ENCODE peak calls at places on chromosomes 12 and 14, in eight cellular contexts. J is heart left ventricle, I is mucosa of descending colon, N is SK-N-SH, C is fibroblast of lung, D is H1, Q is lung, Y is astrocyte. P is an unnamed sample. For H3K9me3 and H3K4me1, the result is how much of the 10 kb centered on the place peaks cover.

GRCh38 chr14:24059841-24060388 is 8.1 kb downstream of the CARMIL3 start:
- DNase-seq in J (no peak), I (peak), N (peak), C (no peak), D (no peak), Q (no peak), Y (no peak), P (no peak)

GRCh38 chr12:113154351-113154973 is 4.9 kb downstream of the CFAP73 start:
- DNase-seq in J (peak), I (no peak), N (peak), C (peak), D (peak), Q (no peak), Y (no peak), P (peak)

GRCh38 chr12:12835378-12836145 is 22.4 kb downstream of the DDX47 start:
- DNase-seq in J (no peak), I (no peak), N (no peak), C (no peak), D (no peak), Q (peak), Y (peak), P (no peak)

GRCh38 chr14:74429221-74429691 is 3.2 kb upstream of the SYNDIG1L start:
- DNase-seq in J (no peak), I (no peak), N (no peak), C (no peak), D (peak), Q (no peak), Y (no peak), P (peak)

GRCh38 chr14:92601757-92602417 is 88.3 kb downstream of the RIN3 start:
- DNase-seq in J (no peak), I (no peak), N (no peak), C (no peak), D (no peak), Q (no peak), Y (no peak), P (no peak)

GRCh38 chr12:77072833-77073495 is 7.6 kb upstream of the E2F7 start:
- DNase-seq in J (no peak), I (no peak), N (no peak), C (no peak), D (no peak), Q (no peak), Y (no peak), P (no peak)

GRCh38 chr14:92970233-92970625 is 47.3 kb downstream of the CHGA start:
- DNase-seq in J (peak), I (peak), N (no peak), C (no peak), D (no peak), Q (no peak), Y (no peak), P (no peak)

GRCh38 chr12:68224613-68225285 is 861 bp downstream of the IL26 start:
- DNase-seq in J (no peak), I (no peak), N (no peak), C (peak), D (no peak), Q (no peak), Y (peak), P (no peak)

GRCh38 chr12:112537710-112538396 is 119.1 kb downstream of the PTPN11 start:
- DNase-seq in J (no peak), I (no peak), N (peak), C (no peak), D (peak), Q (peak), Y (peak), P (peak)

GRCh38 chr12:10354502-10354901 is 35.3 kb downstream of the KLRK1 start:
- DNase-seq in J (no peak), I (no peak), N (no peak), C (peak), D (no peak), Q (no peak), Y (peak), P (peak)

GRCh38 chr14:22400590-22401259 is 188.3 kb downstream of the DAD1 start:
- DNase-seq in J (no peak), I (no peak), N (no peak), C (no peak), D (no peak), Q (no peak), Y (peak), P (no peak)

GRCh38 chr14:23209651-23210423 is 26.4 kb upstream of the SLC7A8 start:
- DNase-seq in J (no peak), I (no peak), N (no peak), C (peak), D (no peak), Q (no peak), Y (peak), P (no peak)

GRCh38 chr12:1573960-1574862 is 20.2 kb downstream of the FBXL14 start:
- DNase-seq in J (no peak), I (no peak), N (peak), C (no peak), D (no peak), Q (no peak), Y (no peak), P (no peak)

GRCh38 chr12:12010277-12011031 is 60.3 kb upstream of the BCL2L14 start:
- DNase-seq in J (peak), I (peak), N (peak), C (peak), D (no peak), Q (peak), Y (peak), P (peak)

GRCh38 chr12:110531741-110532333 is 29.7 kb downstream of the RAD9B start:
- DNase-seq in J (no peak), I (no peak), N (no peak), C (peak), D (no peak), Q (no peak), Y (peak), P (no peak)

GRCh38 chr12:14775652-14776020 is 27.6 kb downstream of the WBP11 start:
- DNase-seq in J (no peak), I (no peak), N (no peak), C (peak), D (no peak), Q (no peak), Y (peak), P (no peak)

GRCh38 chr12:109577311-109577710 is 3.7 kb downstream of the MVK start:
- DNase-seq in J (no peak), I (no peak), N (no peak), C (no peak), D (no peak), Q (no peak), Y (no peak), P (no peak)

GRCh38 chr14:78071016-78071549 is 99.1 kb upstream of the NRXN3 start:
- DNase-seq in J (no peak), I (no peak), N (no peak), C (no peak), D (no peak), Q (no peak), Y (no peak), P (peak)

GRCh38 chr14:104885973-104886689 is 21.1 kb downstream of the CEP170B start:
- DNase-seq in J (peak), I (no peak), N (peak), C (no peak), D (no peak), Q (no peak), Y (no peak), P (peak)

GRCh38 chr12:52585001-52585400 is 11.4 kb upstream of the KRT74 start:
- DNase-seq in J (no peak), I (no peak), N (no peak), C (no peak), D (no peak), Q (no peak), Y (no peak), P (peak)

GRCh38 chr12:121334513-121335343 is 17.5 kb downstream of the ANAPC5 start:
- DNase-seq in J (no peak), I (no peak), N (peak), C (peak), D (no peak), Q (no peak), Y (peak), P (no peak)

GRCh38 chr14:27613102-27613501 is 1015.3 kb upstream of the NOVA1 start:
- DNase-seq in J (no peak), I (no peak), N (no peak), C (no peak), D (no peak), Q (no peak), Y (no peak), P (no peak)

GRCh38 chr14:94685681-94686485 is 73.7 kb downstream of the SERPINA3 start:
- DNase-seq in J (no peak), I (no peak), N (peak), C (no peak), D (no peak), Q (no peak), Y (no peak), P (no peak)

GRCh38 chr12:67792185-67792584 is 143.6 kb downstream of the DYRK2 start:
- DNase-seq in J (no peak), I (no peak), N (no peak), C (no peak), D (no peak), Q (no peak), Y (no peak), P (no peak)

GRCh38 chr12:111033281-111034147 is 113.1 kb upstream of the MYL2 start:
- DNase-seq in J (no peak), I (no peak), N (peak), C (no peak), D (no peak), Q (no peak), Y (no peak), P (peak)

GRCh38 chr14:75334191-75335051 is 55.8 kb downstream of the FOS start:
- DNase-seq in J (peak), I (peak), N (no peak), C (peak), D (no peak), Q (peak), Y (no peak), P (no peak)

GRCh38 chr12:89450922-89451321 is 73.7 kb downstream of the GALNT4 start:
- DNase-seq in J (no peak), I (no peak), N (no peak), C (peak), D (no peak), Q (no peak), Y (peak), P (no peak)

GRCh38 chr14:60485600-60486251 is at the start of gene C14orf39:
- DNase-seq in J (no peak), I (peak), N (peak), C (peak), D (no peak), Q (no peak), Y (no peak), P (peak)

GRCh38 chr14:102508410-102508773 is 1.2 kb downstream of the ANKRD9 start:
- DNase-seq in J (no peak), I (peak), N (no peak), C (no peak), D (no peak), Q (no peak), Y (no peak), P (no peak)

GRCh38 chr12:20868277-20868676 is 57.8 kb downstream of the SLCO1B3 start:
- DNase-seq in J (no peak), I (no peak), N (no peak), C (no peak), D (no peak), Q (no peak), Y (no peak), P (no peak)

GRCh38 chr14:105484069-105484996 is 2.4 kb upstream of the CRIP1 start:
- DNase-seq in J (no peak), I (no peak), N (no peak), C (no peak), D (no peak), Q (no peak), Y (no peak), P (no peak)

GRCh38 chr12:109731231-109731731 is 17.7 kb downstream of the FAM222A start:
- DNase-seq in J (peak), I (peak), N (peak), C (no peak), D (no peak), Q (no peak), Y (no peak), P (peak)

GRCh38 chr12:119791453-119791852 is 85.7 kb downstream of the CIT start:
- DNase-seq in J (no peak), I (no peak), N (no peak), C (no peak), D (no peak), Q (no peak), Y (no peak), P (no peak)

GRCh38 chr14:85300119-85300518 is 229.8 kb upstream of the FLRT2 start:
- DNase-seq in J (no peak), I (no peak), N (no peak), C (no peak), D (no peak), Q (no peak), Y (no peak), P (no peak)

GRCh38 chr14:38256358-38256840 is 506 bp upstream of the CLEC14A start:
- DNase-seq in J (peak), I (no peak), N (no peak), C (peak), D (no peak), Q (no peak), Y (no peak), P (no peak)

GRCh38 chr12:78209851-78210493 is 379.3 kb downstream of the NAV3 start:
- DNase-seq in J (no peak), I (no peak), N (no peak), C (peak), D (no peak), Q (no peak), Y (no peak), P (no peak)

DNA sequence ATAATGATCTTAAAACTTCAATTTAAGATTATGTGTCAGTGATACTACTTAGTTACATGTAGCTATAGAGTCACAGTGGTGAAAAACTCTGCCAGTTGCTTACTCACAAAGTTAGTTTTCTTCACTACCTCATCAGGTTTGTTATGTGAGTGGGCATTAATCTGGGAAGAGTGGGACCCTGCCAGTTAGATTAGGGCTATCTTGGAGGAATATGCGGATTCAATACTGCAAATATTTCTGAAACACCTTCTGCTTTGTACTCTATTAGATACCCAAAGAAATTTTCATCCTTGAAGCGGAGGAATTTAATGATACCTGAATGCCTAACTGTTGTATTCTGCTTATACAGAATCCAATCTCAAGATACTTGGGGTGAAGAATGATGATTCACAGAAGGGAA is 25.1 kb downstream of the ZNF268 start:
- DNase-seq in J (no peak), I (no peak), N (no peak), C (no peak), D (no peak), Q (no peak), Y (no peak), P (no peak)
- H3K9me3 ChIP-seq in J (half or more), I (half or more), N (half or more), C (under half), D (half or more), Q (under half), Y (half or more), P (half or more)

DNA sequence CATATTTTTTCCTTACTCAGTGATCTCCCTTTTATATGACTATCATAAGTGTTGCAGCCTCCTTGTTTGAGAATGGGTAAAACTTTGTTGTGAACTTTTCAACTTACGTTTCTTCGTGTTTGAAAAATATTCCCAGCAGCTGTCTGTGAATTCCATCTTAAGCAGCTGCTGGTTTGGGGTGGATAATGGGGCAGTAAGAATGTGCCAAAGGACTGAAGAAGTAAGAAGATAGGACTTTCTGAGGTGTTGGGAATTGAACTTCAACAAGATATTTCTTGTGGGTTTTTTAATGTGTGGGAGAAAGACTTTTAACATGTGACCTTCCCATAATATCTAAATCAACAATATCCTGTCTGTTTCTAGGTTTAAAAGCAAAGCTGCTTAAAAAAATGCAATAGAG is 1659.4 kb upstream of the FLRT2 start:
- DNase-seq in J (no peak), I (no peak), N (no peak), C (no peak), D (no peak), Q (no peak), Y (no peak), P (no peak)
- H3K4me1 ChIP-seq in J (under half), I (under half), N (under half), C (under half), D (under half), Q (under half), Y (under half), P (under half)

GRCh38 chr12:74885775-74886174 is 323.9 kb downstream of the KCNC2 start:
- DNase-seq in J (no peak), I (no peak), N (no peak), C (no peak), D (no peak), Q (no peak), Y (no peak), P (no peak)
- TF ChIP-seq CTCF in J (no peak), I (no peak), N (no peak), C (no peak), D (no peak), Q (no peak), Y (no peak), P (no peak)

GRCh38 chr12:34405286-34406227 is 383.3 kb downstream of the ALG10 start:
- DNase-seq in J (peak), I (peak), N (peak), C (no peak), D (no peak), Q (peak), Y (no peak), P (peak)
- H3K9me3 ChIP-seq in J (half or more), I (half or more), N (under half), C (under half), D (half or more), Q (half or more), Y (under half), P (half or more)

DNA sequence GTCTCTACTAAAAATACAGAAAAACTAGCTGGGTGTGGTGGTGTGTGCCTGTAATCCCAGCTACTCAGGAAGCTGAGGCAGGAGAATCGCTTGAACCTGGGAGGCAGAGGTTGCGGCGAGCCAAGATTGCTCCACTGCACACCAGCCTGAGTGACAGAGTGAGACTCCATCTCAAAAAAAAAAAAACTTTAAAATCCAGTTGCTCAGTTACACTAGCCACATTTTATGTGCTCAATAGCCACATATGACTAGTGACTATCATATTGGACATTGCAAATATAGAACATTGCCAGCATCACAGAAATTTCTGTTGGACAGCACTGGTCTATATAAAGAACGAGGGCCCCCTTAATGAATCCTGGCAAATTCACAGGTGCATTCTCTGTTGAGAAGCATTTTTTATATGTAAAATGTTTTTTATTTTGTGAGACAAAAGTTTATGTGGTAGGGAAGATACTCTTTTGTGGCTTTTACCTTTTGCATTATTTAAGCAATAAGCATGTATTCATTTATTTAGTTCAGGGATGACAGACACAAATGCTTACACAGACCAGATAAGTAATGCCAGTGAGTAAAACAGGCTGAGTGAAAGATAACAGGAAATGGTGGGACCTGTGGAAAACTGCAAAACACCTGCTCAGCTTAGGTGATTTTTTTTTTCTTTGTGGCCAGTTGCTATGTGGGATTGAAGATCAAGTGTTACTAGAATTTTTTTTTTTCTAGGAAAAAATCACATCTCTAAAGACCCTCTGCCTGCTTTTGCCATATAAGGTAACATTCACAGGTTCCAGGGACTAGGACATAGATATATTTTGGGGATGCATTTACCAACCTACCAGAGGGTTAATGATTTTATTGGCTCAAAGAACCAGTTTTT is 9.4 kb downstream of the PSMA6 start:
- DNase-seq in J (no peak), I (no peak), N (no peak), C (no peak), D (no peak), Q (no peak), Y (no peak), P (no peak)
- H3K4me1 ChIP-seq in J (under half), I (under half), N (under half), C (under half), D (under half), Q (under half), Y (under half), P (under half)

GRCh38 chr12:54138219-54138618 is 50.6 kb downstream of the SMUG1 start:
- DNase-seq in J (no peak), I (no peak), N (no peak), C (no peak), D (no peak), Q (no peak), Y (no peak), P (no peak)
- TF ChIP-seq CTCF in J (no peak), I (no peak), N (no peak), C (no peak), D (peak), Q (no peak), Y (no peak), P (peak)

GRCh38 chr14:106509176-106509575 is 982.8 kb downstream of the TMEM121 start:
- DNase-seq in J (no peak), I (no peak), N (no peak), C (no peak), D (no peak), Q (no peak), Y (no peak), P (no peak)

GRCh38 chr14:106508216-106508615 is 981.8 kb downstream of the TMEM121 start:
- DNase-seq in J (no peak), I (no peak), N (peak), C (no peak), D (no peak), Q (no peak), Y (no peak), P (no peak)

GRCh38 chr14:106513302-106513701 is 986.9 kb downstream of the TMEM121 start:
- DNase-seq in J (no peak), I (no peak), N (no peak), C (no peak), D (no peak), Q (no peak), Y (no peak), P (no peak)

GRCh38 chr14:106509795-106510194 is 983.4 kb downstream of the TMEM121 start:
- DNase-seq in J (no peak), I (no peak), N (no peak), C (no peak), D (no peak), Q (no peak), Y (no peak), P (no peak)

GRCh38 chr14:106511411-106512198 is 985.2 kb downstream of the TMEM121 start:
- DNase-seq in J (no peak), I (no peak), N (no peak), C (no peak), D (no peak), Q (no peak), Y (no peak), P (no peak)
- H3K9me3 ChIP-seq in J (under half), I (under half), N (under half), C (under half), D (half or more), Q (under half), Y (under half), P (half or more)

GRCh38 chr14:91398192-91398591 is 19.4 kb downstream of the CCDC88C start:
- DNase-seq in J (no peak), I (no peak), N (no peak), C (no peak), D (no peak), Q (no peak), Y (no peak), P (no peak)
- H3K4me1 ChIP-seq in J (under half), I (half or more), N (under half), C (under half), D (under half), Q (under half), Y (under half), P (under half)

DNA sequence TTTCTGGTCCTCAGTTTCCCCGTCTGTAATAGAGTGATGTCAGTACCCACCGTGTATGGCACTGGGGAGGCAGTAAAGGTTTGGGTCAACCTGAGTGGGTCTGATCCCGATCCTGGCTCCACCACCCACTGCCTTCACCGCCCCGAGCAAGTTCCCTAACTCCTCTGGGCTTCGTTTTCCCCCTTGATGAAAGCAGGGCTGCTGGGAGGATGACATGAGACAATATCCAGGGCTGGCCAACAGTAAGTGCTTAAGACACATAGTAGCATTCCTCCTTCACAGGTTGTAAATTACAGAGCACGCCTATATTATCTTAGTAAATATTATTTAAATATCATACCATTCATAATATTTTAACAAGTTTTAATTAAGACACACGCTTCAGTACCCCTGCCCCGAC is 590 bp downstream of the PLEK2 start:
- DNase-seq in J (no peak), I (no peak), N (no peak), C (no peak), D (no peak), Q (no peak), Y (no peak), P (no peak)
- TF ChIP-seq CTCF in J (no peak), I (no peak), N (no peak), C (no peak), D (no peak), Q (no peak), Y (no peak), P (no peak)

P was measured in endodermal cell.